ENCODE peak calls at places on chromosome 11, in eight cellular contexts. One of them, this sample, is unnamed. For H3K4me1, the result is how much of the 10 kb centered on the place peaks cover.

GRCh38 chr11:93845181-93846092 is 5.0 kb downstream of the VSTM5 start:
- DNase-seq in lower lobe of right lung: no peak
- DNase-seq in Peyer's patch: no peak
- DNase-seq in PC-3: peak
- DNase-seq in GM23338: no peak
- DNase-seq in right lobe of liver: no peak
- DNase-seq in thoracic aorta: no peak
- DNase-seq in IMR-90: no peak
- DNase-seq in this sample: no peak

GRCh38 chr11:68663482-68664010 is 20.8 kb upstream of the GAL start:
- DNase-seq in lower lobe of right lung: no peak
- DNase-seq in IMR-90: no peak
- DNase-seq in thoracic aorta: no peak
- DNase-seq in GM23338: no peak
- DNase-seq in Peyer's patch: no peak
- DNase-seq in right lobe of liver: no peak
- DNase-seq in PC-3: no peak
- DNase-seq in this sample: no peak

GRCh38 chr11:68569357-68569756 is 108.8 kb downstream of the PPP6R3 start:
- DNase-seq in lower lobe of right lung: no peak
- DNase-seq in thoracic aorta: no peak
- DNase-seq in Peyer's patch: no peak
- DNase-seq in PC-3: no peak
- DNase-seq in GM23338: no peak
- DNase-seq in right lobe of liver: no peak
- DNase-seq in IMR-90: no peak
- DNase-seq in this sample: no peak

GRCh38 chr11:27443746-27444465 is 28.7 kb downstream of the LGR4 start:
- DNase-seq in IMR-90: no peak
- DNase-seq in thoracic aorta: no peak
- DNase-seq in right lobe of liver: no peak
- DNase-seq in GM23338: peak
- DNase-seq in PC-3: no peak
- DNase-seq in lower lobe of right lung: no peak
- DNase-seq in Peyer's patch: no peak
- DNase-seq in this sample: no peak

GRCh38 chr11:93614111-93614784 is 47.2 kb upstream of the CEP295 start:
- DNase-seq in thoracic aorta: no peak
- DNase-seq in lower lobe of right lung: no peak
- DNase-seq in IMR-90: no peak
- DNase-seq in PC-3: no peak
- DNase-seq in right lobe of liver: no peak
- DNase-seq in Peyer's patch: no peak
- DNase-seq in GM23338: peak
- DNase-seq in this sample: no peak

GRCh38 chr11:47393163-47394049 is 15.0 kb upstream of the SLC39A13 start:
- DNase-seq in thoracic aorta: no peak
- DNase-seq in right lobe of liver: no peak
- DNase-seq in IMR-90: peak
- DNase-seq in GM23338: no peak
- DNase-seq in PC-3: no peak
- DNase-seq in lower lobe of right lung: peak
- DNase-seq in Peyer's patch: peak
- DNase-seq in this sample: no peak

GRCh38 chr11:69274531-69275016 is 19.4 kb upstream of the MYEOV start:
- DNase-seq in lower lobe of right lung: peak
- DNase-seq in Peyer's patch: no peak
- DNase-seq in right lobe of liver: peak
- DNase-seq in GM23338: no peak
- DNase-seq in PC-3: peak
- DNase-seq in thoracic aorta: no peak
- DNase-seq in IMR-90: no peak
- DNase-seq in this sample: no peak

GRCh38 chr11:65355013-65355775 is 643 bp downstream of the TIGD3 start:
- DNase-seq in GM23338: peak
- DNase-seq in PC-3: peak
- DNase-seq in right lobe of liver: peak
- DNase-seq in IMR-90: no peak
- DNase-seq in Peyer's patch: peak
- DNase-seq in lower lobe of right lung: peak
- DNase-seq in thoracic aorta: no peak
- DNase-seq in this sample: no peak

GRCh38 chr11:35763301-35763700 is 100.7 kb downstream of the TRIM44 start:
- DNase-seq in IMR-90: no peak
- DNase-seq in GM23338: no peak
- DNase-seq in lower lobe of right lung: no peak
- DNase-seq in Peyer's patch: no peak
- DNase-seq in thoracic aorta: no peak
- DNase-seq in right lobe of liver: no peak
- DNase-seq in PC-3: no peak
- DNase-seq in this sample: no peak

GRCh38 chr11:28072321-28072720 is 35.6 kb downstream of the KIF18A start:
- DNase-seq in GM23338: no peak
- DNase-seq in PC-3: no peak
- DNase-seq in Peyer's patch: no peak
- DNase-seq in IMR-90: peak
- DNase-seq in thoracic aorta: no peak
- DNase-seq in right lobe of liver: no peak
- DNase-seq in lower lobe of right lung: no peak
- DNase-seq in this sample: no peak

GRCh38 chr11:71207563-71207962 is 44.8 kb downstream of the SHANK2 start:
- DNase-seq in Peyer's patch: no peak
- DNase-seq in right lobe of liver: peak
- DNase-seq in PC-3: no peak
- DNase-seq in GM23338: no peak
- DNase-seq in IMR-90: no peak
- DNase-seq in lower lobe of right lung: peak
- DNase-seq in thoracic aorta: no peak
- DNase-seq in this sample: no peak

GRCh38 chr11:32082346-32082986 is 8.4 kb upstream of the RCN1 start:
- DNase-seq in lower lobe of right lung: no peak
- DNase-seq in GM23338: no peak
- DNase-seq in right lobe of liver: no peak
- DNase-seq in thoracic aorta: no peak
- DNase-seq in PC-3: no peak
- DNase-seq in IMR-90: no peak
- DNase-seq in Peyer's patch: no peak
- DNase-seq in this sample: no peak

GRCh38 chr11:62130498-62131464 is 7.0 kb downstream of the INCENP start:
- DNase-seq in right lobe of liver: peak
- DNase-seq in GM23338: peak
- DNase-seq in IMR-90: no peak
- DNase-seq in thoracic aorta: no peak
- DNase-seq in lower lobe of right lung: no peak
- DNase-seq in PC-3: no peak
- DNase-seq in Peyer's patch: no peak
- DNase-seq in this sample: no peak

GRCh38 chr11:114308689-114309089 is 12.5 kb downstream of the NNMT start:
- DNase-seq in IMR-90: no peak
- DNase-seq in PC-3: no peak
- DNase-seq in Peyer's patch: no peak
- DNase-seq in thoracic aorta: no peak
- DNase-seq in right lobe of liver: peak
- DNase-seq in lower lobe of right lung: no peak
- DNase-seq in GM23338: no peak
- DNase-seq in this sample: no peak

GRCh38 chr11:110908401-110909106 is 196.3 kb upstream of the ARHGAP20 start:
- DNase-seq in IMR-90: peak
- DNase-seq in lower lobe of right lung: no peak
- DNase-seq in Peyer's patch: no peak
- DNase-seq in PC-3: peak
- DNase-seq in GM23338: no peak
- DNase-seq in right lobe of liver: no peak
- DNase-seq in thoracic aorta: no peak
- DNase-seq in this sample: no peak

GRCh38 chr11:68956142-68956541 is 24.6 kb downstream of the MRGPRD start:
- DNase-seq in right lobe of liver: no peak
- DNase-seq in IMR-90: no peak
- DNase-seq in thoracic aorta: no peak
- DNase-seq in lower lobe of right lung: no peak
- DNase-seq in GM23338: peak
- DNase-seq in Peyer's patch: no peak
- DNase-seq in PC-3: no peak
- DNase-seq in this sample: no peak

GRCh38 chr11:119518746-119519382 is 95.9 kb upstream of the THY1 start:
- DNase-seq in right lobe of liver: no peak
- DNase-seq in GM23338: peak
- DNase-seq in lower lobe of right lung: no peak
- DNase-seq in Peyer's patch: no peak
- DNase-seq in thoracic aorta: no peak
- DNase-seq in PC-3: peak
- DNase-seq in IMR-90: peak
- DNase-seq in this sample: no peak

GRCh38 chr11:113664069-113664980 is 41.8 kb downstream of the TMPRSS5 start:
- DNase-seq in lower lobe of right lung: no peak
- DNase-seq in Peyer's patch: no peak
- DNase-seq in IMR-90: peak
- DNase-seq in thoracic aorta: no peak
- DNase-seq in right lobe of liver: no peak
- DNase-seq in GM23338: no peak
- DNase-seq in PC-3: peak
- DNase-seq in this sample: no peak

GRCh38 chr11:99505319-99505718 is 484.6 kb downstream of the CNTN5 start:
- DNase-seq in IMR-90: peak
- DNase-seq in Peyer's patch: no peak
- DNase-seq in lower lobe of right lung: no peak
- DNase-seq in thoracic aorta: no peak
- DNase-seq in PC-3: peak
- DNase-seq in right lobe of liver: no peak
- DNase-seq in GM23338: no peak
- DNase-seq in this sample: no peak
- H3K27ac ChIP-seq in IMR-90: peak
- H3K27ac ChIP-seq in Peyer's patch: no peak
- H3K27ac ChIP-seq in lower lobe of right lung: no peak
- H3K27ac ChIP-seq in thoracic aorta: no peak
- H3K27ac ChIP-seq in PC-3: no peak
- H3K27ac ChIP-seq in right lobe of liver: no peak
- H3K27ac ChIP-seq in GM23338: no peak
- H3K27ac ChIP-seq in this sample: no peak

DNA sequence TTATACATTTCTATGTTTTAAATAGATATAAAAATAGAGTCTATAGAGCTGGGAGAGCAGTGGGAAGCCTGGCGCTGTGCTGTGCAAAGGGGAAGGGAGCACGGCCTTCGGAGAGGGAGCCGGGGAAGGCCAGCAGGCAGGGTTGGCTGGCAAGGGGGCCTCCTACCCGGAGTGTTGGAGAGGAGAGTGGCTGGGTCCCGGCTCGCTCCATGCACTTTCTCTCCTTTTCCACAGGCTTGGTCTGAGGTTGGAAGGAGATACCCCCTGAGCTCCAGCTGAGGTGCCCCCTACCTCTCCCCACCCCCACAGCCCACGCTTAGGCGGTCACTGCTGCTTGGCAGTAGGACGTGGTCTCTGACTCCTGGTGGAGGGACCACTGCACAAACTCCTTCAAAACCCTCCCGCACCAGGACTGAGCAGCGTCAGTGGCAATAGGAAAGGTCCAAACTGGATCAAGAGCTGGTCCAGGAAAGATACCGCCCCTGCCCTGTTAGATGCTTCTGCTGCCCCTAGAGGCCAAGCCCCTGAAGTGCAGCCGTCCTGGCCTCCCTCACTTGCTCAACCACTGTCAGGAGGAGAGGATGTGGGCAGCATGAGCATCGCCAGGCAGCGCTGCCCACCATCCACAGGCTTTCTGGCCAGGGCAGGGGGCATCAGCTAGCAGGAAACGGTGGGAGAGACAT is 52.9 kb downstream of the SYT13 start:
- DNase-seq in lower lobe of right lung: peak
- DNase-seq in IMR-90: peak
- DNase-seq in right lobe of liver: peak
- DNase-seq in Peyer's patch: peak
- DNase-seq in GM23338: peak
- DNase-seq in PC-3: peak
- DNase-seq in thoracic aorta: peak
- DNase-seq in this sample: no peak
- TF ChIP-seq CTCF in lower lobe of right lung: peak
- TF ChIP-seq CTCF in IMR-90: peak
- TF ChIP-seq CTCF in right lobe of liver: peak
- TF ChIP-seq CTCF in Peyer's patch: peak
- TF ChIP-seq CTCF in GM23338: peak
- TF ChIP-seq CTCF in PC-3: peak
- TF ChIP-seq CTCF in thoracic aorta: peak
- TF ChIP-seq CTCF in this sample: peak

GRCh38 chr11:2694995-2695939 is 4.5 kb downstream of the KCNQ1OT1 start:
- DNase-seq in GM23338: no peak
- DNase-seq in lower lobe of right lung: no peak
- DNase-seq in Peyer's patch: no peak
- DNase-seq in PC-3: no peak
- DNase-seq in IMR-90: no peak
- DNase-seq in thoracic aorta: no peak
- DNase-seq in right lobe of liver: peak
- DNase-seq in this sample: no peak

GRCh38 chr11:2694495-2694894 is 5.3 kb downstream of the KCNQ1OT1 start:
- DNase-seq in Peyer's patch: no peak
- DNase-seq in lower lobe of right lung: no peak
- DNase-seq in thoracic aorta: no peak
- DNase-seq in PC-3: no peak
- DNase-seq in GM23338: no peak
- DNase-seq in right lobe of liver: peak
- DNase-seq in IMR-90: no peak
- DNase-seq in this sample: no peak

GRCh38 chr11:2693851-2694261 is 5.9 kb downstream of the KCNQ1OT1 start:
- DNase-seq in GM23338: peak
- DNase-seq in lower lobe of right lung: no peak
- DNase-seq in thoracic aorta: no peak
- DNase-seq in IMR-90: no peak
- DNase-seq in PC-3: peak
- DNase-seq in right lobe of liver: peak
- DNase-seq in Peyer's patch: no peak
- DNase-seq in this sample: no peak

GRCh38 chr11:2691991-2692841 is 7.6 kb downstream of the KCNQ1OT1 start:
- DNase-seq in Peyer's patch: no peak
- DNase-seq in thoracic aorta: no peak
- DNase-seq in lower lobe of right lung: no peak
- DNase-seq in IMR-90: no peak
- DNase-seq in PC-3: peak
- DNase-seq in GM23338: peak
- DNase-seq in right lobe of liver: peak
- DNase-seq in this sample: no peak

GRCh38 chr11:2693271-2693833 is 6.4 kb downstream of the KCNQ1OT1 start:
- DNase-seq in right lobe of liver: peak
- DNase-seq in GM23338: peak
- DNase-seq in IMR-90: no peak
- DNase-seq in lower lobe of right lung: no peak
- DNase-seq in PC-3: no peak
- DNase-seq in thoracic aorta: no peak
- DNase-seq in Peyer's patch: no peak
- DNase-seq in this sample: no peak
- H3K4me1 ChIP-seq in right lobe of liver: under half
- H3K4me1 ChIP-seq in GM23338: half or more
- H3K4me1 ChIP-seq in IMR-90: under half
- H3K4me1 ChIP-seq in lower lobe of right lung: under half
- H3K4me1 ChIP-seq in PC-3: under half
- H3K4me1 ChIP-seq in thoracic aorta: under half
- H3K4me1 ChIP-seq in Peyer's patch: under half
- H3K4me1 ChIP-seq in this sample: under half

GRCh38 chr11:83303358-83303757 is 17.2 kb upstream of the CCDC90B start:
- DNase-seq in thoracic aorta: no peak
- DNase-seq in GM23338: no peak
- DNase-seq in right lobe of liver: no peak
- DNase-seq in PC-3: no peak
- DNase-seq in Peyer's patch: no peak
- DNase-seq in lower lobe of right lung: no peak
- DNase-seq in IMR-90: no peak
- DNase-seq in this sample: no peak

GRCh38 chr11:83310718-83311117 is 24.6 kb upstream of the CCDC90B start:
- DNase-seq in IMR-90: no peak
- DNase-seq in GM23338: no peak
- DNase-seq in Peyer's patch: no peak
- DNase-seq in PC-3: no peak
- DNase-seq in thoracic aorta: no peak
- DNase-seq in lower lobe of right lung: no peak
- DNase-seq in right lobe of liver: no peak
- DNase-seq in this sample: no peak

GRCh38 chr11:83306385-83307080 is 20.4 kb upstream of the CCDC90B start:
- DNase-seq in thoracic aorta: no peak
- DNase-seq in lower lobe of right lung: no peak
- DNase-seq in Peyer's patch: no peak
- DNase-seq in PC-3: no peak
- DNase-seq in IMR-90: no peak
- DNase-seq in GM23338: peak
- DNase-seq in right lobe of liver: no peak
- DNase-seq in this sample: no peak
- H3K27ac ChIP-seq in thoracic aorta: no peak
- H3K27ac ChIP-seq in lower lobe of right lung: no peak
- H3K27ac ChIP-seq in Peyer's patch: no peak
- H3K27ac ChIP-seq in PC-3: no peak
- H3K27ac ChIP-seq in IMR-90: no peak
- H3K27ac ChIP-seq in GM23338: no peak
- H3K27ac ChIP-seq in right lobe of liver: no peak
- H3K27ac ChIP-seq in this sample: no peak

This sample was measured in esophagus squamous epithelium.